ENCODE peak calls at places on chromosomes 1 and 21, in eight cellular contexts. A, S, T, W, U, R, Z and H are unnamed samples.

GRCh38 chr21:36697473-36698159 is 1.3 kb upstream of the SIM2 start:
- DNase-seq in A (no peak), T (no peak), Z (no peak), S (no peak), R (no peak), U (no peak), W (no peak), H (no peak)

GRCh38 chr1:29648026-29648425 is 411.7 kb downstream of the PTPRU start:
- DNase-seq in R (no peak), W (no peak), U (no peak), T (no peak), Z (no peak), A (no peak), S (no peak), H (no peak)

GRCh38 chr1:186476306-186477040 is 15.6 kb upstream of the PDC start:
- DNase-seq in W (peak; percentile 40), R (no peak), A (no peak), S (no peak), T (no peak), U (peak; percentile 90), Z (no peak), H (no peak)

GRCh38 chr1:201546093-201546492 is 7.2 kb downstream of the NAV1 start:
- DNase-seq in U (no peak), T (no peak), R (no peak), S (no peak), A (peak; percentile 44), W (no peak), Z (no peak), H (no peak)

GRCh38 chr1:92184632-92185031 is 33.1 kb upstream of the C1orf146 start:
- DNase-seq in Z (no peak), A (no peak), S (peak; percentile 45), T (no peak), W (peak; percentile 75), U (peak; percentile 89), R (no peak), H (peak; percentile 73)

GRCh38 chr1:99662581-99663208 is 16.8 kb downstream of the PALMD start:
- DNase-seq in R (peak; percentile 48), W (peak; percentile 97), S (no peak), Z (no peak), U (peak; percentile 75), A (no peak), T (no peak), H (peak; percentile 78)

GRCh38 chr1:42739753-42740700 is at the start of gene CLDN19:
- DNase-seq in T (peak; percentile 79), R (no peak), A (no peak), W (no peak), U (no peak), Z (peak; percentile 64), S (no peak), H (no peak)

GRCh38 chr1:7497107-7497637 is 273.9 kb upstream of the VAMP3 start:
- DNase-seq in Z (no peak), U (no peak), A (no peak), R (no peak), T (no peak), S (no peak), W (no peak), H (no peak)

GRCh38 chr1:65764052-65764451 is 28.6 kb upstream of the PDE4B start:
- DNase-seq in T (no peak), R (no peak), W (no peak), S (no peak), Z (no peak), U (no peak), A (no peak), H (no peak)

GRCh38 chr21:24224411-24224810 is 1382.9 kb downstream of the MRPL39 start:
- DNase-seq in W (no peak), S (no peak), Z (no peak), A (no peak), T (no peak), R (no peak), U (no peak), H (peak; percentile 67)

GRCh38 chr1:215479567-215479966 is 87.5 kb upstream of the KCTD3 start:
- DNase-seq in R (no peak), T (no peak), U (no peak), S (no peak), A (no peak), W (no peak), Z (no peak), H (no peak)

GRCh38 chr1:159177273-159177907 is 6.0 kb downstream of the CADM3 start:
- DNase-seq in A (peak; percentile 58), W (peak; percentile 70), S (peak; percentile 21), T (peak; percentile 65), Z (peak; percentile 89), U (peak; percentile 58), R (peak; percentile 63), H (peak; percentile 89)

GRCh38 chr1:84913025-84913892 is 20.3 kb upstream of the LPAR3 start:
- DNase-seq in R (peak; percentile 81), A (no peak), T (no peak), U (peak; percentile 24), Z (peak; percentile 74), S (peak; percentile 82), W (peak; percentile 34), H (peak; percentile 64)

GRCh38 chr1:27341525-27342252 is at the start of gene SYTL1:
- DNase-seq in R (peak; percentile 84), U (peak; percentile 67), T (peak; percentile 82), W (peak; percentile 62), S (no peak), Z (peak; percentile 86), A (peak; percentile 64), H (peak; percentile 92)

GRCh38 chr1:27345272-27345671 is 3.5 kb downstream of the SYTL1 start:
- DNase-seq in R (no peak), S (no peak), T (no peak), A (no peak), W (no peak), U (no peak), Z (no peak), H (no peak)

GRCh38 chr1:27342391-27342777 is 562 bp downstream of the SYTL1 start:
- DNase-seq in A (no peak), W (no peak), R (no peak), U (no peak), Z (no peak), S (no peak), T (no peak), H (no peak)

GRCh38 chr1:27343639-27344025 is 1.8 kb downstream of the SYTL1 start:
- DNase-seq in R (no peak), U (no peak), A (no peak), T (no peak), Z (no peak), S (no peak), W (no peak), H (no peak)

DNA sequence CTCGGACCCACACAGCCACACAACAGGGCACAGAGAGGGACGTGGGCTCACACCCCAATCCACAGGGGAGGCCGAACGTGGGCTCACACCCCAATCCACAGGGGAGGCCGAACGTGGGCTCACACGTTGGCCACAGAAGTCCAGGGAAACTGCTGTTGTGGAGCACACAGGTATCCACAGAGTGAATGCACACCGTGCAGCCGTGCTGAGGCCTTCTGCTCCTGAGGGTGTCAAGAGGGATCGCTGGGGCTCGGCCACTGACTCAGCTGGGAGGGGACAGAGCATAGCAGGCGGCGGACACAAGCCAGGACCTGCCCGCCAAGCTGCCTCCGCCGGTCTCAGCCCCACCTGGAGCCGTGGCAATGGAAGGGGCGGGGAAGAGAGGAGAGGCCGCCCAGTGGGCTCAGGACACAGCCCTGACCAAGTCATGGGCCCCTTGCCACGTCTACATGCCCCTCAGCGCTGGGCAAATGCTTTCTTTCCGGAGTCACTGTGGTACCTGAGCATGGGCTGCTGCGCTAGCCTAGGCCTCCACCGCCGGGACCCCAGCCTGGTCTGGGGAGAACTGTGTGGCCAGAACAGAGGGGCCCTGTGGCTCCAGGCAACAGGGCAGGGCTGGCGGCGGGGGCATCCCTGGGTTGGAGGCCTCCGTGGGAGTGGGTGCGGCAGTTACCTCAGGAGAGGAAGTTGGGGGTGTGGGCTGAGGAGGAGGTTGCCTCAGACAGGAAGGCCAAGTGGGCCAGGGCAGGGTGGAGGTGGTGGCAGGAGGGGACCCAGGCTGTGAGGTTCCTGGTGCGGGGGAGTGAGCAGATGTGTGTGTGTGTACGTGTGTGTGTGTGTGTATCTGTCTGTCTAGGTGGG is 1.2 kb downstream of the SYTL1 start:
- DNase-seq in A (peak; percentile 70), Z (peak; percentile 69), W (no peak), U (no peak), S (no peak), T (peak; percentile 59), R (peak; percentile 81), H (peak; percentile 99)
- H3K4me3 ChIP-seq in A (peak overlapping the region; percentile 47), Z (no peak overlapping the region), W (no peak overlapping the region), U (no peak overlapping the region), S (peak overlapping the region; percentile 54), T (peak overlapping the region; percentile 17), R (peak overlapping the region; percentile 37), H (peak overlapping the region; percentile 98)

DNA sequence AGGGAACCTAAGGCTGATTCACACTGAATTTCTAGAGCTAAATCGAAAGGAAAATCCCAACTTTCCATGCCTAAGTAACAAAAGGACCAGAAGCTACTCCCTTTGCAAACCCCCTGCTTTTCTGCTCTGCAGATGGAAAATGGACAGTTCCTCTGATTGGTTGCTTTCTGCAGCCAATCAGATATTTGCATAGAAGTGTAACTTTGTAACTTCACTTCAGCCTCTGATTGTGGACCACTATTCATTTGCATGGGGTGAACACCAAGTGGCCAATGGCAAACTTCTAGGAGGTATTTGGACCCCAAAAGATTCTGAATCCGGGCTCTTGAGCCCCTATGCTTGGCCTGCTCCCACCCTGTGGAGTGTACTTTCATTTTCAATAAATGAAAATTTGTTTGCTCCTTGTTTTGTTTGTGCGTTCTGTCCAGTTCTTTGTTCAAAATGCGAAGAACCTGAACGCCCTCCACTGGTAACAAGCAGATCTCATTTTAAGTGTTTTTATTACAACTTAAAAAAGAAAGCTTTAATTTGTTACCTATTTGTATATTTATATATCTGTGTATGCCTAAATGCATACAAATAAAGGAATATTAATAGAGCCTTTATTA is 6.4 kb upstream of the GSTM4 start:
- DNase-seq in R (no peak), T (peak; percentile 48), U (peak; percentile 43), S (no peak), A (peak; percentile 41), Z (no peak), W (peak; percentile 75), H (no peak)
- TF ChIP-seq CTCF in R (no peak), T (peak; percentile 74), U (peak; percentile 33), S (no peak), A (peak; percentile 10), Z (peak; percentile 52), W (peak; percentile 56), H (no peak)

GRCh38 chr1:151611288-151611790 is 511 bp upstream of the SNX27 start:
- DNase-seq in T (peak; percentile 19), A (no peak), W (peak; percentile 85), U (peak; percentile 58), R (no peak), Z (peak; percentile 85), S (no peak), H (peak; percentile 83)
- H3K4me3 ChIP-seq in T (no peak overlapping the region), A (no peak overlapping the region), W (peak overlapping the region; percentile 80), U (no peak overlapping the region), R (no peak overlapping the region), Z (no peak overlapping the region), S (no peak overlapping the region), H (peak overlapping the region; percentile 77)

GRCh38 chr1:213931804-213932203 is 56.0 kb upstream of the PROX1 start:
- DNase-seq in U (no peak), S (no peak), T (peak; percentile 17), W (no peak), A (no peak), Z (no peak), R (no peak), H (no peak)
- TF ChIP-seq CTCF in U (no peak), S (no peak), T (no peak), W (no peak), A (no peak), Z (no peak), R (no peak), H (no peak)